ENCODE peak calls at places on chromosomes 3 and 15, in five cellular contexts. One of them, this sample, is unnamed.

GRCh38 chr3:176951586-176952292 is 245.5 kb downstream of the TBL1XR1 start:
- DNase-seq in pons: no peak
- DNase-seq in left cardiac atrium: no peak
- DNase-seq in glutamatergic neuron: no peak
- DNase-seq in stimulated activated CD4-positive, alpha-beta T cell treated with anti-CD3 and anti-CD28 coated beads, Interleukin-1b, Interleukin-23, amount 100 ng/mL, for 1 hour: no peak
- DNase-seq in this sample: no peak

GRCh38 chr3:30619318-30619717 is 12.9 kb downstream of the TGFBR2 start:
- DNase-seq in pons: no peak
- DNase-seq in left cardiac atrium: no peak
- DNase-seq in glutamatergic neuron: no peak
- DNase-seq in stimulated activated CD4-positive, alpha-beta T cell treated with anti-CD3 and anti-CD28 coated beads, Interleukin-1b, Interleukin-23, amount 100 ng/mL, for 1 hour: no peak
- DNase-seq in this sample: no peak

GRCh38 chr3:150697646-150698045 is 6.1 kb downstream of the ERICH6 start:
- DNase-seq in pons: no peak
- DNase-seq in left cardiac atrium: no peak
- DNase-seq in glutamatergic neuron: no peak
- DNase-seq in stimulated activated CD4-positive, alpha-beta T cell treated with anti-CD3 and anti-CD28 coated beads, Interleukin-1b, Interleukin-23, amount 100 ng/mL, for 1 hour: no peak
- DNase-seq in this sample: peak; percentile 14

GRCh38 chr15:67803996-67804843 is 21.1 kb upstream of the SKOR1 start:
- DNase-seq in pons: peak; percentile 6
- DNase-seq in left cardiac atrium: no peak
- DNase-seq in glutamatergic neuron: peak; percentile 75
- DNase-seq in stimulated activated CD4-positive, alpha-beta T cell treated with anti-CD3 and anti-CD28 coated beads, Interleukin-1b, Interleukin-23, amount 100 ng/mL, for 1 hour: no peak
- DNase-seq in this sample: no peak

GRCh38 chr3:40009991-40010390 is 200.6 kb downstream of the MYRIP start:
- DNase-seq in pons: peak; percentile 31
- DNase-seq in left cardiac atrium: no peak
- DNase-seq in glutamatergic neuron: no peak
- DNase-seq in stimulated activated CD4-positive, alpha-beta T cell treated with anti-CD3 and anti-CD28 coated beads, Interleukin-1b, Interleukin-23, amount 100 ng/mL, for 1 hour: no peak
- DNase-seq in this sample: no peak

GRCh38 chr3:148643389-148643840 is 54.3 kb upstream of the AGTR1 start:
- DNase-seq in pons: peak; percentile 2
- DNase-seq in left cardiac atrium: no peak
- DNase-seq in glutamatergic neuron: no peak
- DNase-seq in stimulated activated CD4-positive, alpha-beta T cell treated with anti-CD3 and anti-CD28 coated beads, Interleukin-1b, Interleukin-23, amount 100 ng/mL, for 1 hour: no peak
- DNase-seq in this sample: peak; percentile 90

GRCh38 chr15:90217671-90218394 is 15.9 kb downstream of the CIB1 start:
- DNase-seq in pons: no peak
- DNase-seq in left cardiac atrium: no peak
- DNase-seq in glutamatergic neuron: no peak
- DNase-seq in stimulated activated CD4-positive, alpha-beta T cell treated with anti-CD3 and anti-CD28 coated beads, Interleukin-1b, Interleukin-23, amount 100 ng/mL, for 1 hour: no peak
- DNase-seq in this sample: no peak

GRCh38 chr3:3109407-3110298 is 521 bp downstream of the IL5RA start:
- DNase-seq in pons: no peak
- DNase-seq in left cardiac atrium: no peak
- DNase-seq in glutamatergic neuron: no peak
- DNase-seq in stimulated activated CD4-positive, alpha-beta T cell treated with anti-CD3 and anti-CD28 coated beads, Interleukin-1b, Interleukin-23, amount 100 ng/mL, for 1 hour: no peak
- DNase-seq in this sample: no peak

This sample was measured in amniotic epithelial cell.